ENCODE peak calls at places on chromosomes 12 and 14, in five cellular contexts. U is tibial artery; J is adipocyte; W is effector memory CD4-positive, alpha-beta T cell; F is endodermal cell. Z is an unnamed sample.

GRCh38 chr12:64010069-64010686 is 165.7 kb downstream of the SRGAP1 start:
- DNase-seq in F (no peak), W (no peak), U (no peak), J (peak; percentile 73), Z (no peak)

GRCh38 chr14:80946797-80947196 is 5.3 kb upstream of the CEP128 start:
- DNase-seq in J (no peak), F (no peak), U (no peak), W (no peak), Z (no peak)

GRCh38 chr12:104534162-104534856 is 77.6 kb downstream of the CHST11 start:
- DNase-seq in F (no peak), W (no peak), J (no peak), U (no peak), Z (no peak)

GRCh38 chr12:26740991-26741390 is 92.0 kb downstream of the ITPR2 start:
- DNase-seq in F (no peak), J (no peak), W (no peak), U (no peak), Z (no peak)

GRCh38 chr12:4270016-4270669 is 3.4 kb upstream of the CCND2 start:
- DNase-seq in J (no peak), W (no peak), U (no peak), F (peak; percentile 87), Z (no peak)

GRCh38 chr12:112506513-112507166 is 87.9 kb downstream of the PTPN11 start:
- DNase-seq in J (no peak), W (no peak), U (no peak), F (peak; percentile 61), Z (no peak)

GRCh38 chr12:101746661-101747060 is 7.4 kb upstream of the SYCP3 start:
- DNase-seq in F (no peak), J (peak; percentile 58), U (no peak), W (no peak), Z (no peak)

GRCh38 chr12:111216387-111217159 is 152.3 kb downstream of the PHETA1 start:
- DNase-seq in J (no peak), W (no peak), U (no peak), F (no peak), Z (no peak)

GRCh38 chr12:25497021-25497420 is 56.1 kb downstream of the LMNTD1 start:
- DNase-seq in F (no peak), U (no peak), J (no peak), W (no peak), Z (no peak)

GRCh38 chr12:115489253-115489652 is 788.2 kb downstream of the MED13L start:
- DNase-seq in W (no peak), J (no peak), F (no peak), U (no peak), Z (no peak)

GRCh38 chr12:41223600-41223999 is 35.5 kb downstream of the PDZRN4 start:
- DNase-seq in F (peak; percentile 57), U (no peak), J (no peak), W (no peak), Z (no peak)

GRCh38 chr14:76129851-76130576 is 21.7 kb upstream of the GPATCH2L start:
- DNase-seq in J (no peak), U (no peak), F (peak; percentile 48), W (no peak), Z (no peak)

GRCh38 chr14:76133103-76133502 is 18.6 kb upstream of the GPATCH2L start:
- DNase-seq in U (no peak), F (peak; percentile 86), W (no peak), J (peak; percentile 46), Z (no peak)

GRCh38 chr14:76126066-76126465 is 25.7 kb upstream of the GPATCH2L start:
- DNase-seq in U (no peak), W (no peak), J (no peak), F (peak; percentile 17), Z (no peak)

GRCh38 chr14:76135722-76136121 is 16.0 kb upstream of the GPATCH2L start:
- DNase-seq in J (no peak), W (no peak), U (no peak), F (peak; percentile 41), Z (peak; percentile 7)

DNA sequence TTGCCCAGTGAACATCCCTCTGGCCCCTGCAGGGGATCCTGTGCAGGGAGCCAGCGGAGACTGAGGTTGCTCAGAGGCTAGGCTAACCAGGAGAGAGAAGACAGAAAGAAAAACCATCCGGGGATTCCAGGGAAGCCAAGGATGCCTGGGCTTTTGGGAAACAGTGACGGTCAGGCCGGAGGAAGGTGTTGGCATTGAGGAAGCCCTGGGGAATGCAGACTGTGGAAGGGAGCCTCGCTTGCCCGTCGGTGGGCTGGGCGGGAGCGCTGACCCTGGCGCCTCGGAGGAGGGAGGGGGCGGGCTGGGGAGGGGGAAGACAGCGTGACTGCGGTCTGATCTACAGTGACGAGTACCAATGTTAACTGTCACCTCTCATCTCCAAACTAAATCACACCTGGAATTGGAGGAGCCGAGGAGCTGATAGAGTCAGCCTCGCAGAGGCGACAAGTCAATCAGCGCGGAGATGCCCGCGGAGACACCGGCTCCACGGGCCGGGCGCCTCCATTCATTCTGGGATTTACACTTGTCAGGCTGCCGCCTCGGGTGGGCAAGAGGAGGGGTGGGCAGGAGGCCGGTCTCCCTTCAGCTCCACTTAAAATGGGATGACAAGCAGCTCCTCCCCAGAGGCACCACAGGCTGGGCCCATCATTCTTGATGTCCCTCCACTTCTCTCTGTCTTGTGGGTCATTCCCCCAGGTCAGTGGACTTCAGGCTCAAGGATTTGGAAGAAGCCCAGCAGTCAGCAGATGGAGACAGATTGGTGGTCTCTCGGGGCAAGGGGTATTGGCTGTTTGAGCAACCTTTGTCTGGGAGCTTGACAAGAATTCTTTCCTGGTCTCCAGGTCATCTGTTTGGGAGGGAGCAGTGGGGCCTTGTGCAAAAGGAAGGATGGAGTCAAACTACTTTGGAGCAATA is 20.4 kb upstream of the GPATCH2L start:
- DNase-seq in W (no peak), J (no peak), F (peak; percentile 65), U (no peak), Z (no peak)
- H3K27me3 ChIP-seq in W (peaks cover 3% of the 10 kb centered on the region), J (peaks cover 63% of the 10 kb centered on the region), F (peaks cover 48% of the 10 kb centered on the region), U (peaks cover 70% of the 10 kb centered on the region), Z (no peaks in the 10 kb centered on the region)

GRCh38 chr12:131642101-131642540 is 68.8 kb upstream of the SFSWAP start:
- DNase-seq in W (no peak), U (peak; percentile 48), J (no peak), F (peak; percentile 79), Z (no peak)
- H3K27me3 ChIP-seq in W (no peaks in the 10 kb centered on the region), U (peaks cover 47% of the 10 kb centered on the region), J (peaks cover 37% of the 10 kb centered on the region), F (no peaks in the 10 kb centered on the region), Z (peaks cover 3% of the 10 kb centered on the region)

DNA sequence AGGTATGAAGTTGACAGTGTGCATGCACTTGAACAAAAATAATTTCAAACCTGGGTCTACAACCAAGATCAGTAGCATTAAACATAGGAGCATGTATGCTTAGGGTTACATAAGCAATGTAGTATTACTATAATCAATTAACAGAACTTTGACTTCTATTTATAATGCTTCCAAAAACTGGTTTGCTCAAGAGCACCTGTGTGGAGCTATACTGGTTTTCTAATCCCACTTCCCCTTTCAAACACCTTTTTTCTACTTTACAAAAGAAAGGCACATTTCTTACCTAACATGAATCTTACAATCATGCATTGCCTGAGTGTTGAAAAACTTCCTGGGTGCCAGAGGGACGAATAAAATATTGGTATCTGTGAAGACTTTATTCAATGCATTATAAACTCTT is 72.7 kb downstream of the EFCAB11 start:
- DNase-seq in J (no peak), U (no peak), F (no peak), W (no peak), Z (no peak)
- H3K27me3 ChIP-seq in J (no peaks in the 10 kb centered on the region), U (no peaks in the 10 kb centered on the region), F (no peaks in the 10 kb centered on the region), W (no peaks in the 10 kb centered on the region), Z (no peaks in the 10 kb centered on the region)

DNA sequence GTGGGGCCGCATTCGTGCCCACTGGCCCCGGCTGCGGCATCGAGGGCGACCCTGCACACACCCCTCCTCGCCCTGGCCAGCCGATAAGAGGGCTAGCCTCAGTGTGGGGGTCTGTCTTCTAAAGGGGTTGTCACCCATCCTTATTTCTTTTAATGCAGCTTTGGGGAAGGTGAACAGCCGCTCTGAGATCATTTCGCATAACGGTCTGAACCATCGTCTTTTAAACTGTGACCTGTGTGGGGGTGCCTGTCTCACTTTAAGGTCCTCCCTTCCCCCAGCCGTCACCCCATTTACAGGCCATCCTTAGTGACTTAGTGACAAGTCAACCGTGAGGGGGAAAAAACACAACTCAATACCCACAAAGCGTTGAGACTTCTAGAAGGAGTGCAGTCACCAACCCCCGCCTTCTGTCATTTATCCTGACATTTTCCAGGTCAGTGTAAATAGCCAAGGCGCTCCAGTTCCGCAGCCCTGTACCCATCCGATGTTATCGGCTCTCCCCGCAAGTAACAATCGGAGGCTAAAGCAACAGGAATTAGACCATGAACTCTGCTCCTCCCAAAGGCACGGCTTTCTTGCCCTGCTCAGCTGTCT is 469 bp upstream of the DENND5B start:
- DNase-seq in U (no peak), W (no peak), F (peak; percentile 69), J (peak; percentile 62), Z (no peak)
- H3K27me3 ChIP-seq in U (no peaks in the 10 kb centered on the region), W (peaks cover 14% of the 10 kb centered on the region), F (no peaks in the 10 kb centered on the region), J (no peaks in the 10 kb centered on the region), Z (peaks cover 6% of the 10 kb centered on the region)

GRCh38 chr14:38999949-39000348 is 103.1 kb downstream of the SEC23A start:
- DNase-seq in F (no peak), U (no peak), J (no peak), W (no peak), Z (no peak)
- H3K27me3 ChIP-seq in F (no peaks in the 10 kb centered on the region), U (no peaks in the 10 kb centered on the region), J (no peaks in the 10 kb centered on the region), W (no peaks in the 10 kb centered on the region), Z (no peaks in the 10 kb centered on the region)

GRCh38 chr12:57620936-57621496 is 9.8 kb downstream of the ARHGEF25 start:
- DNase-seq in J (no peak), F (peak; percentile 84), W (no peak), U (no peak), Z (no peak)

GRCh38 chr12:57623811-57624390 is 9.1 kb downstream of the B4GALNT1 start:
- DNase-seq in J (no peak), U (no peak), F (no peak), W (no peak), Z (no peak)

GRCh38 chr12:57621497-57622292 is 10.5 kb downstream of the ARHGEF25 start:
- DNase-seq in J (peak; percentile 81), U (peak; percentile 74), F (peak; percentile 93), W (peak; percentile 21), Z (peak; percentile 43)

GRCh38 chr12:57623385-57623784 is 9.6 kb downstream of the B4GALNT1 start:
- DNase-seq in J (no peak), W (no peak), U (no peak), F (no peak), Z (no peak)

DNA sequence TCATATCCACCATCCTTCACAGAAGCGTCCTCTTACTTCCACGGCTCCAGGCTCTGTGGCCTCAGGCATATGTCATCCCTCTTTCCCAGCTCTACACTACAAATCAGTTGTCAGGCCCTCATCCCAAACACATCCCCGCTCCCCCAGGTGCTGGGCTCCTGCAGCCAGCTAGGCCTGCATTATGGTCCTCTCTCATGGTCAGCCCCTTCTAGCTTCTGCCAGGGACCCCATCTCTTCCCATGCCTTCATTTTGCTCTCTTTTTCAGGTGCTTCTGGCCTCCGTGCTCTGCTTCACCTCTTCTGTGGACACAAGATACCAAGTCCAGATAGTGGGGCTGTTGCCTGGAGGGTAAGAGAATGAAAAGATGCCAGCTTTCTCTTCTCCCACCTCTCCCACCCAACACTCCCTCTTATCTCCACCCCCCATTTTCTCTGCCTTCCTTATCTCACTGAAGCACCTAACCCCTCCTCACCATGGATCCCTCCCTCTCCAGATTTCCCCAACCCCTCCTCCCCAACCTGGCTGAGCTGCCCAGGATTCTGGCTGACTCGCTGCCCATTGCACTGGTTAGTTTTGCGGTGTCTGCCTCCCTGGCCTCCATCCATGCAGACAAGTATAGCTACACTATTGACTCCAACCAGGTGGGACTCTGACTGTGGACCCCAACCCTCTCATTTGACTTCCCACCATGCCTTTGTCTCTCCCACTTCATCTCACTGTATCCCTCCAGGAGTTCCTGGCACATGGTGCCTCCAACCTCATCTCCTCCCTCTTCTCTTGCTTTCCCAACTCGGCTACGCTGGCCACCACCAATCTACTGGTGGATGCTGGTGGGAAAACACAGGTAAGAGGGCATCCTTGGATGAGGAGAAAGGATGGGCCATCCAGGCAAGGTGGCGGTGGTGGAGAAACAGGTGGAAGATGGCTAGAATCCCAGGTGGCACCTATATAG is 10.4 kb downstream of the B4GALNT1 start:
- DNase-seq in W (no peak), U (no peak), J (no peak), F (no peak), Z (no peak)
- H3K27me3 ChIP-seq in W (peaks cover 90% of the 10 kb centered on the region), U (peaks cover 4% of the 10 kb centered on the region), J (peaks cover 80% of the 10 kb centered on the region), F (peaks cover 99% of the 10 kb centered on the region), Z (peaks cover 74% of the 10 kb centered on the region)